ENCODE peak calls at places on chromosomes 11 and 22, in seven cellular contexts. N is BE2C, W is GM06990, P is cardiac muscle cell, J is MM.1S, M is BJ, V is progenitor cell of endocrine pancreas. A is an unnamed sample.

GRCh38 chr11:76232026-76232665 is 25.8 kb upstream of the WNT11 start:
- DNase-seq in N (no peak), W (peak), P (no peak), J (peak), M (no peak), V (no peak), A (peak)

GRCh38 chr11:94678901-94679300 is 89.3 kb upstream of the AMOTL1 start:
- DNase-seq in N (no peak), W (no peak), P (no peak), J (no peak), M (no peak), V (no peak), A (no peak)

GRCh38 chr11:62501432-62501891 is 45.1 kb downstream of the AHNAK start:
- DNase-seq in N (no peak), W (no peak), P (no peak), J (no peak), M (no peak), V (no peak), A (no peak)

GRCh38 chr22:28024422-28024888 is 105.4 kb upstream of the PITPNB start:
- DNase-seq in N (no peak), W (no peak), P (no peak), J (no peak), M (no peak), V (no peak), A (no peak)

GRCh38 chr11:94593030-94593429 is 25.9 kb downstream of the PIWIL4 start:
- DNase-seq in N (no peak), W (peak), P (peak), J (peak), M (no peak), V (no peak), A (no peak)

GRCh38 chr11:108216988-108217387 is 5.5 kb downstream of the NPAT start:
- DNase-seq in N (no peak), W (no peak), P (no peak), J (no peak), M (no peak), V (no peak), A (no peak)

GRCh38 chr11:44793350-44794090 is 66.8 kb downstream of the TSPAN18 start:
- DNase-seq in N (peak), W (no peak), P (peak), J (no peak), M (no peak), V (no peak), A (no peak)

GRCh38 chr11:26109658-26110393 is 222.1 kb upstream of the ANO3 start:
- DNase-seq in N (no peak), W (no peak), P (no peak), J (no peak), M (no peak), V (no peak), A (no peak)

GRCh38 chr11:90204832-90205646 is 17.8 kb downstream of the CHORDC1 start:
- DNase-seq in N (no peak), W (peak), P (peak), J (peak), M (no peak), V (no peak), A (peak)

GRCh38 chr11:1310772-1311468 is 1.5 kb upstream of the TOLLIP start:
- DNase-seq in N (no peak), W (peak), P (no peak), J (no peak), M (no peak), V (no peak), A (peak)

GRCh38 chr22:26462971-26463661 is 20.5 kb downstream of the HPS4 start:
- DNase-seq in N (no peak), W (no peak), P (no peak), J (no peak), M (no peak), V (no peak), A (no peak)

GRCh38 chr11:3055881-3056280 is 1.3 kb downstream of the CARS1 start:
- DNase-seq in N (no peak), W (no peak), P (no peak), J (no peak), M (no peak), V (no peak), A (no peak)

GRCh38 chr11:27497284-27497866 is 9.2 kb downstream of the LIN7C start:
- DNase-seq in N (no peak), W (no peak), P (peak), J (peak), M (no peak), V (no peak), A (no peak)

GRCh38 chr11:23605001-23605400 is 744.7 kb upstream of the CCDC179 start:
- DNase-seq in N (no peak), W (no peak), P (no peak), J (no peak), M (no peak), V (no peak), A (no peak)

GRCh38 chr11:61917357-61918109 is at the start of gene RAB3IL1:
- DNase-seq in N (peak), W (no peak), P (peak), J (no peak), M (no peak), V (peak), A (no peak)

GRCh38 chr11:84923489-84923888 is 703.7 kb downstream of the DLG2 start:
- DNase-seq in N (no peak), W (no peak), P (no peak), J (no peak), M (no peak), V (no peak), A (no peak)

GRCh38 chr11:131909426-131910200 is 539.2 kb downstream of the NTM start:
- DNase-seq in N (no peak), W (no peak), P (no peak), J (no peak), M (no peak), V (no peak), A (no peak)

GRCh38 chr11:131052367-131052766 is 136.1 kb upstream of the SNX19 start:
- DNase-seq in N (no peak), W (no peak), P (no peak), J (no peak), M (no peak), V (no peak), A (no peak)

GRCh38 chr22:24875862-24876506 is 70.0 kb downstream of the SGSM1 start:
- DNase-seq in N (no peak), W (no peak), P (peak), J (peak), M (no peak), V (peak), A (no peak)

GRCh38 chr11:110317516-110317932 is 21.1 kb upstream of the RDX start:
- DNase-seq in N (peak), W (no peak), P (peak), J (no peak), M (no peak), V (no peak), A (no peak)

GRCh38 chr11:62689421-62690183 is at the start of gene LRRN4CL:
- DNase-seq in N (no peak), W (no peak), P (peak), J (no peak), M (peak), V (no peak), A (no peak)

GRCh38 chr11:122375687-122376399 is 259.8 kb upstream of the BLID start:
- DNase-seq in N (no peak), W (no peak), P (peak), J (no peak), M (no peak), V (no peak), A (no peak)

GRCh38 chr11:101436511-101437142 is 147.2 kb downstream of the TRPC6 start:
- DNase-seq in N (peak), W (no peak), P (peak), J (peak), M (no peak), V (peak), A (peak)

GRCh38 chr11:102254047-102254446 is 63.2 kb upstream of the BIRC3 start:
- DNase-seq in N (no peak), W (no peak), P (no peak), J (no peak), M (no peak), V (no peak), A (no peak)

GRCh38 chr11:61840371-61840770 is 12.3 kb downstream of the FADS2 start:
- DNase-seq in N (no peak), W (no peak), P (no peak), J (no peak), M (no peak), V (no peak), A (no peak)

DNA sequence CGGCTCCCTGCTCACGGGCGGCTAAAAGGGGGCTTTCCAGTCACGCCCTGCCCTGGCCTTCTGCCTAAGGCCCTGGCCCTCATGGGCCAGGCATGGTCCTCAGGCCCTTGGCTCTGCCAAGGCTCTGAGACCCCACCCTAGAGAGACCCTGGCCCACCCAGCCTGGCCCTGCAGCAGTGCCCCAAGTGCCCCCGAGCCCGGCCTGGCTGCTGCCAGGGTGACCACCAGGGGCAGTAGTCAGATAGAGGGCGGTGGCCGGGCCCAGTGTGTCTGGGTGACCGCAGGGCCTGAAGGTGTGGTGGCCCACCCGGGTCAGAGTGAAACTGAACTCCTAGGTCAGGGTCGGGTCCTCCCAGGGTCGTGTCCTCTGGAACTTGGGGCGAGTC is 29.4 kb upstream of the CCDC188 start:
- DNase-seq in N (no peak), W (no peak), P (no peak), J (no peak), M (no peak), V (no peak), A (no peak)
- TF ChIP-seq CTCF in N (peak), W (peak), P (peak), J (peak), M (peak), V (peak), A (no peak)

GRCh38 chr11:66845876-66846212 is 2.6 kb downstream of the RCE1 start:
- DNase-seq in N (peak), W (no peak), P (no peak), J (no peak), M (no peak), V (no peak), A (no peak)
- TF ChIP-seq CTCF in N (peak), W (no peak), P (no peak), J (no peak), M (no peak), V (no peak), A (no peak)

DNA sequence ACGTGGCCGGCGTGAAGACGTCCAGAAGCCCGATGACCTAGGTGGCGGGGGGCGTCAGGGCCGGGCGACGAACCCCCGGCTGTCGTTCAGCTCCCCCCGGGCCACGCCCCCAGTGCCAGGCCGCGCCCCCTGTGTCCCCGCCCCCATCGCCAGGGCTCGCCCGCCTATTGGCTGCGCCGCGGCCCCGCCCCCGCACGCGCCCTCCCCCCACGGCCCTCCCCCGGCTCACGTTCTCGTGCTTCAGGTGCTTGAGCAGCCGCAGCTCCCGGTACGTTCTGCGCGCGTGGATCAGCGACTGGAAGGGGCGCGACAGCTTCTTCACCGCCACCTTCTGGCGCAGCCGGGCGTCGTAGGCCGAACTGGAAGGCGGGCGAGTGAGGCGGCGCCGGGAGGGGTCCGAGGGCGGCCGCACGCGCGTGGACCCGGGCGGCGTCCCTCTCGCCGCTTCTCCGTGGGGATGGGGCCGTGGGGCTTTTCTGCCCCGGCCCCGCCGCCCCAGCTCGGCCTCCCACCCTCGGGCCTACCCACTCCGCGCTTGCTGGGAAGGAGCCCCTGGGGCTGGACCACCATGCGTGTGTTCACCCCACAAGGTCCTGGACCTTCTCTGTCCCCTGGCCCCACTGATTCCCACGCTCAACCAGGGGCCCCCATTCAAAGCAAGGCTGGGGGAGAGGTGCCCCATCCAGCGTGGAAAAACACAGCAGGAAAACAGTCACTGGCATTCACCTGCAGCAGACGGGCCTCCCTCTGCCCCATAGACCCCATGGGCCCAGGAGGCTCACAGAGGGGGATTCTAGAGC is 2.4 kb downstream of the MAPK11 start:
- DNase-seq in N (no peak), W (peak), P (peak), J (no peak), M (no peak), V (no peak), A (peak)
- TF ChIP-seq CTCF in N (no peak), W (no peak), P (peak), J (no peak), M (peak), V (peak), A (peak)

GRCh38 chr11:92607969-92608711 is 361.3 kb upstream of the MTNR1B start:
- DNase-seq in N (no peak), W (no peak), P (no peak), J (no peak), M (no peak), V (no peak), A (no peak)
- TF ChIP-seq CTCF in N (no peak), W (no peak), P (no peak), J (no peak), M (no peak), V (no peak), A (no peak)

GRCh38 chr22:40660725-40661124 is 18.6 kb upstream of the MCHR1 start:
- DNase-seq in N (no peak), W (no peak), P (no peak), J (no peak), M (no peak), V (no peak), A (no peak)

GRCh38 chr22:40665312-40665711 is 14.0 kb upstream of the MCHR1 start:
- DNase-seq in N (no peak), W (no peak), P (peak), J (no peak), M (peak), V (no peak), A (no peak)

GRCh38 chr22:40666151-40666848 is 13.0 kb upstream of the MCHR1 start:
- DNase-seq in N (no peak), W (no peak), P (peak), J (no peak), M (peak), V (no peak), A (no peak)

GRCh38 chr22:40661661-40662060 is 17.6 kb upstream of the MCHR1 start:
- DNase-seq in N (no peak), W (no peak), P (no peak), J (no peak), M (no peak), V (no peak), A (no peak)
- TF ChIP-seq CTCF in N (no peak), W (no peak), P (no peak), J (no peak), M (no peak), V (no peak), A (no peak)

A was measured in GM10248.